ENCODE peak calls at places on chromosomes 16 and 17, in ten cellular contexts. T is cardiac fibroblast; I is left lung; H is A549; N is coronary artery; S is prostate gland; V is ascending aorta; Q is fibroblast of lung; F is bronchial epithelial cell; X is CD8-positive, alpha-beta T cell. E is an unnamed sample.

GRCh38 chr16:13680021-13680672 is 239.8 kb upstream of the ERCC4 start:
- DNase-seq in T (no peak), I (no peak), H (no peak), N (no peak), S (no peak), V (no peak), Q (no peak), F (no peak), X (no peak), E (no peak)

GRCh38 chr16:89711601-89712475 is 8.9 kb downstream of the VPS9D1 start:
- DNase-seq in T (peak; percentile 58), I (no peak), H (peak; percentile 94), N (no peak), S (peak; percentile 28), V (no peak), Q (peak; percentile 71), F (peak; percentile 23), X (peak; percentile 56), E (peak; percentile 77)

GRCh38 chr16:58025351-58026138 is at the start of gene MMP15:
- DNase-seq in T (peak; percentile 63), I (peak; percentile 88), H (peak; percentile 75), N (no peak), S (peak; percentile 65), V (peak; percentile 78), Q (peak; percentile 59), F (peak; percentile 51), X (peak; percentile 39), E (peak; percentile 80)

GRCh38 chr16:69564845-69565610 is 738 bp upstream of the NFAT5 start:
- DNase-seq in T (peak; percentile 19), I (no peak), H (no peak), N (no peak), S (no peak), V (no peak), Q (peak; percentile 32), F (peak; percentile 24), X (no peak), E (no peak)

GRCh38 chr16:65889533-65889966 is 476.9 kb upstream of the CDH5 start:
- DNase-seq in T (no peak), I (no peak), H (no peak), N (no peak), S (peak; percentile 37), V (no peak), Q (no peak), F (peak; percentile 89), X (no peak), E (no peak)

GRCh38 chr17:40118093-40118492 is 3.7 kb upstream of the MSL1 start:
- DNase-seq in T (no peak), I (no peak), H (no peak), N (no peak), S (no peak), V (no peak), Q (no peak), F (no peak), X (no peak), E (no peak)

GRCh38 chr17:45123930-45124796 is 8.2 kb downstream of the PLCD3 start:
- DNase-seq in T (peak; percentile 88), I (peak; percentile 62), H (peak; percentile 95), N (no peak), S (no peak), V (peak; percentile 92), Q (peak; percentile 84), F (peak; percentile 84), X (no peak), E (no peak)

GRCh38 chr17:44826123-44826790 is 3.8 kb downstream of the GJC1 start:
- DNase-seq in T (peak; percentile 71), I (no peak), H (no peak), N (no peak), S (no peak), V (no peak), Q (no peak), F (no peak), X (no peak), E (no peak)

GRCh38 chr17:80260791-80261158 is at the start of gene RNF213:
- DNase-seq in T (peak; percentile 11), I (peak; percentile 61), H (peak; percentile 83), N (no peak), S (peak; percentile 29), V (peak; percentile 73), Q (peak; percentile 19), F (no peak), X (peak; percentile 48), E (peak; percentile 66)

GRCh38 chr16:20868890-20869289 is 31.3 kb downstream of the DCUN1D3 start:
- DNase-seq in T (peak; percentile 57), I (peak; percentile 81), H (no peak), N (peak; percentile 91), S (peak; percentile 16), V (peak; percentile 90), Q (peak; percentile 82), F (no peak), X (no peak), E (no peak)

GRCh38 chr17:51044964-51045363 is 75.7 kb downstream of the SPAG9 start:
- DNase-seq in T (no peak), I (no peak), H (no peak), N (no peak), S (no peak), V (no peak), Q (peak; percentile 12), F (no peak), X (no peak), E (no peak)

GRCh38 chr17:65071861-65072260 is 15.3 kb upstream of the GNA13 start:
- DNase-seq in T (no peak), I (no peak), H (peak; percentile 51), N (no peak), S (no peak), V (no peak), Q (peak; percentile 29), F (peak; percentile 72), X (no peak), E (no peak)

GRCh38 chr16:84446596-84447392 is 57.7 kb downstream of the MEAK7 start:
- DNase-seq in T (peak; percentile 4), I (no peak), H (no peak), N (no peak), S (no peak), V (no peak), Q (no peak), F (no peak), X (no peak), E (no peak)

GRCh38 chr16:27556471-27556870 is 6.5 kb downstream of the KATNIP start:
- DNase-seq in T (no peak), I (no peak), H (no peak), N (no peak), S (peak; percentile 28), V (no peak), Q (no peak), F (no peak), X (no peak), E (no peak)

GRCh38 chr16:78285437-78285917 is 186.0 kb downstream of the WWOX start:
- DNase-seq in T (no peak), I (no peak), H (no peak), N (no peak), S (no peak), V (no peak), Q (no peak), F (no peak), X (no peak), E (no peak)

DNA sequence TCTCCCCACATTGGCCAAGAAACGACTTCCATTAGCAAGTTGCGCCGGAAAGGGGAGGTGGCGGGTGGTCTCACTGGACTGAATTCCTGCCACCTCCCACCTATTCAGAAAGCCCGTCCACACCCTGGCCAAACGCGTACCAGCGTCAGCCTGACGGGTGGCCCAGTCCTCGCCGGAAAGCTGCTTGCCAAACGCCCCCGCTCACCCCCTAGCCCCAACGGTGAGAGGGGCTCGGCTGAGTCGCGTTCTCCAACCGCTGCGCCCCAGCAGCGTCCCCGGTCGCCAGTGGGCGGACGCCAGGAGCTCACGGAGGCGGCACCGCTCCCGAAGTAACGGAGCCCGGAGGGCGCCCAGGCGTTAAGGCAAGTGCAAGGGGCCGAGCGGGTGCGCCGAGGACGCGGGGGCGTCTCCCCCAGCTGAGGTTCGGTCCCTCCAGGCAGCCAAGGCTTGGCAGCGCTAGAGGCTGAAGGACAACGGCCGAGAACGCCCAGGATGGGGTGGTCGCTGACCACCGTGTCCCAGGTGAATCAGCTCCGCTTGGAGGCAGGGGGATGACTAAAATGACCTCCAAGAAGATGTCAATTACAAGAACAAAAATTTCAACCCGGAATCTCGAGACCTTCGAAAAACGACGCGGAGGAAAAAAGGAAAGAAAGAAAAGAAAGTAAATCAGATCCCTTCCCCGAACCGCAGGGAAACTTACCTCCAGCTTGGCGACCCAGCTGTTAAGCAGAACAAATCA is 470.9 kb downstream of the SOX9 start:
- DNase-seq in T (peak; percentile 41), I (no peak), H (no peak), N (no peak), S (no peak), V (no peak), Q (peak; percentile 40), F (no peak), X (no peak), E (no peak)
- TF ChIP-seq CTCF in T (no peak), I (no peak), H (peak; percentile 9), N (no peak), S (no peak), V (no peak), Q (no peak), F (no peak), X (no peak), E (no peak)

DNA sequence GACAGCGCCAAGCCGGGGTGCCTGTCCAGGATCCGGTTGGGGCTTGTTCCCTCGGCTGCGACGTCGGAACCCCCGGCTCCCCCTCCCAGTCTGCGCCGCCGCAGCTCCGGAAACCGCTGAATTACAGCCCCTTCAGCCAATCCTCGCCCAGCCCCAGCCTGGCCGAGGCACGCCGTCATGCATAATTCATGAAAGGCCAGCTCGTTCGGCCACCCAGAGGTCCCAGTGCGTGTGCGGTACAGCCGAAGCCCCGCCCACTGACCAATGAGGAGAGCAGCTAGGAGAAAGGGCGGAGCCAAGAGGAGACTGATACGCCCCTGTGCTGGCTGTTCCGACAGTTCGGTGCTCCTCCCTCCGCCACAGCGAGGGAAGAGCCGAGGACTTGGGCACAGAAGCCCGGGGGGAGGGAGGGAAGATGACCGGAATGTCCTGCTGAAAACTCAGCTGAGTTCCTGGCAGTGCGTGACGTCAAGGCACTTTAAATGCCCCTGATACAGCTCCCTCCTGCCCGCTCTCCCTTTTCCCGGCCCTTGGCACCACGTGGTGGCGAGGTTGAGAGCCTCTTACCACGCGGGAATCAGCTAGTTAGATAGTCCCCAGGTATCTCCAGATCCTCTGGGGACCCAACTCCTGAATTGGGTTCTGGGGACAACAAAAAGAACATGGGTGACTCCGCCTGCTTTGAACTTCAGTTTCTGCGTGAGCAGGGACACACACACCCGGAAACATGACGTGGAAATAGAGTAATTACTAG is at the start of gene STAT3:
- DNase-seq in T (peak; percentile 100), I (peak; percentile 100), H (peak; percentile 99), N (peak; percentile 100), S (peak; percentile 100), V (peak; percentile 100), Q (peak; percentile 100), F (peak; percentile 99), X (peak; percentile 100), E (peak; percentile 100)
- TF ChIP-seq CTCF in T (no peak), I (no peak), H (peak; percentile 12), N (no peak), S (no peak), V (no peak), Q (no peak), F (no peak), X (no peak), E (no peak)

GRCh38 chr16:2967211-2967631 is 1.9 kb upstream of the PAQR4 start:
- DNase-seq in T (no peak), I (no peak), H (no peak), N (no peak), S (no peak), V (no peak), Q (no peak), F (no peak), X (no peak), E (no peak)
- TF ChIP-seq CTCF in T (no peak), I (no peak), H (no peak), N (no peak), S (no peak), V (no peak), Q (no peak), F (no peak), X (no peak), E (no peak)

GRCh38 chr17:28857848-28858360 is 3.1 kb downstream of the ERAL1 start:
- DNase-seq in T (no peak), I (no peak), H (no peak), N (no peak), S (no peak), V (no peak), Q (no peak), F (no peak), X (no peak), E (no peak)
- TF ChIP-seq CTCF in T (no peak), I (no peak), H (no peak), N (no peak), S (no peak), V (no peak), Q (no peak), F (no peak), X (no peak), E (no peak)